ENCODE peak calls at places on chromosomes 6 and 20, in ten cellular contexts. One of them, this sample, is unnamed.

GRCh38 chr6:28767691-28768090 is 156.1 kb downstream of the TRIM27 start:
- DNase-seq in mucosa of descending colon: no peak
- DNase-seq in cardiac muscle cell: no peak
- DNase-seq in astrocyte of the spinal cord: no peak
- DNase-seq in uterus: no peak
- DNase-seq in esophagus squamous epithelium: no peak
- DNase-seq in A549: no peak
- DNase-seq in hepatocyte: no peak
- DNase-seq in fibroblast of pulmonary artery: no peak
- DNase-seq in psoas muscle: no peak
- DNase-seq in this sample: no peak

GRCh38 chr6:43247115-43247999 is 4.1 kb downstream of the TTBK1 start:
- DNase-seq in mucosa of descending colon: peak
- DNase-seq in cardiac muscle cell: peak
- DNase-seq in astrocyte of the spinal cord: peak
- DNase-seq in uterus: peak
- DNase-seq in esophagus squamous epithelium: peak
- DNase-seq in A549: peak
- DNase-seq in hepatocyte: peak
- DNase-seq in fibroblast of pulmonary artery: peak
- DNase-seq in psoas muscle: peak
- DNase-seq in this sample: no peak

GRCh38 chr6:119278625-119279024 is 70.9 kb downstream of the MAN1A1 start:
- DNase-seq in mucosa of descending colon: no peak
- DNase-seq in cardiac muscle cell: no peak
- DNase-seq in astrocyte of the spinal cord: no peak
- DNase-seq in uterus: no peak
- DNase-seq in esophagus squamous epithelium: no peak
- DNase-seq in A549: no peak
- DNase-seq in hepatocyte: no peak
- DNase-seq in fibroblast of pulmonary artery: no peak
- DNase-seq in psoas muscle: no peak
- DNase-seq in this sample: no peak

GRCh38 chr20:1801551-1801950 is 93.7 kb upstream of the SIRPA start:
- DNase-seq in mucosa of descending colon: no peak
- DNase-seq in cardiac muscle cell: no peak
- DNase-seq in astrocyte of the spinal cord: no peak
- DNase-seq in uterus: no peak
- DNase-seq in esophagus squamous epithelium: no peak
- DNase-seq in A549: no peak
- DNase-seq in hepatocyte: no peak
- DNase-seq in fibroblast of pulmonary artery: no peak
- DNase-seq in psoas muscle: no peak
- DNase-seq in this sample: no peak

GRCh38 chr6:120826253-120826652 is 508.0 kb downstream of the TBC1D32 start:
- DNase-seq in mucosa of descending colon: no peak
- DNase-seq in cardiac muscle cell: peak
- DNase-seq in astrocyte of the spinal cord: peak
- DNase-seq in uterus: no peak
- DNase-seq in esophagus squamous epithelium: no peak
- DNase-seq in A549: peak
- DNase-seq in hepatocyte: peak
- DNase-seq in fibroblast of pulmonary artery: peak
- DNase-seq in psoas muscle: no peak
- DNase-seq in this sample: no peak

GRCh38 chr20:59013959-59014608 is 5.1 kb upstream of the TUBB1 start:
- DNase-seq in mucosa of descending colon: no peak
- DNase-seq in cardiac muscle cell: peak
- DNase-seq in astrocyte of the spinal cord: peak
- DNase-seq in uterus: no peak
- DNase-seq in esophagus squamous epithelium: no peak
- DNase-seq in A549: no peak
- DNase-seq in hepatocyte: no peak
- DNase-seq in fibroblast of pulmonary artery: no peak
- DNase-seq in psoas muscle: no peak
- DNase-seq in this sample: peak

GRCh38 chr6:26660096-26660425 is 515 bp upstream of the ZNF322 start:
- DNase-seq in mucosa of descending colon: no peak
- DNase-seq in cardiac muscle cell: peak
- DNase-seq in astrocyte of the spinal cord: no peak
- DNase-seq in uterus: no peak
- DNase-seq in esophagus squamous epithelium: no peak
- DNase-seq in A549: peak
- DNase-seq in hepatocyte: peak
- DNase-seq in fibroblast of pulmonary artery: peak
- DNase-seq in psoas muscle: no peak
- DNase-seq in this sample: no peak

GRCh38 chr20:5980720-5981119 is 30.3 kb downstream of the MCM8 start:
- DNase-seq in mucosa of descending colon: no peak
- DNase-seq in cardiac muscle cell: no peak
- DNase-seq in astrocyte of the spinal cord: no peak
- DNase-seq in uterus: no peak
- DNase-seq in esophagus squamous epithelium: no peak
- DNase-seq in A549: no peak
- DNase-seq in hepatocyte: no peak
- DNase-seq in fibroblast of pulmonary artery: no peak
- DNase-seq in psoas muscle: no peak
- DNase-seq in this sample: no peak

GRCh38 chr6:122530440-122531046 is 58.9 kb upstream of the SERINC1 start:
- DNase-seq in mucosa of descending colon: no peak
- DNase-seq in cardiac muscle cell: peak
- DNase-seq in astrocyte of the spinal cord: peak
- DNase-seq in uterus: no peak
- DNase-seq in esophagus squamous epithelium: no peak
- DNase-seq in A549: peak
- DNase-seq in hepatocyte: peak
- DNase-seq in fibroblast of pulmonary artery: peak
- DNase-seq in psoas muscle: no peak
- DNase-seq in this sample: peak

GRCh38 chr6:134675110-134676038 is 274.5 kb downstream of the ALDH8A1 start:
- DNase-seq in mucosa of descending colon: no peak
- DNase-seq in cardiac muscle cell: no peak
- DNase-seq in astrocyte of the spinal cord: no peak
- DNase-seq in uterus: no peak
- DNase-seq in esophagus squamous epithelium: no peak
- DNase-seq in A549: no peak
- DNase-seq in hepatocyte: no peak
- DNase-seq in fibroblast of pulmonary artery: no peak
- DNase-seq in psoas muscle: no peak
- DNase-seq in this sample: no peak

GRCh38 chr6:85679445-85680123 is 36.9 kb upstream of the SYNCRIP start:
- DNase-seq in mucosa of descending colon: no peak
- DNase-seq in cardiac muscle cell: no peak
- DNase-seq in astrocyte of the spinal cord: no peak
- DNase-seq in uterus: no peak
- DNase-seq in esophagus squamous epithelium: no peak
- DNase-seq in A549: no peak
- DNase-seq in hepatocyte: no peak
- DNase-seq in fibroblast of pulmonary artery: no peak
- DNase-seq in psoas muscle: no peak
- DNase-seq in this sample: no peak

GRCh38 chr6:52605610-52606185 is 28.8 kb upstream of the TRAM2 start:
- DNase-seq in mucosa of descending colon: no peak
- DNase-seq in cardiac muscle cell: no peak
- DNase-seq in astrocyte of the spinal cord: no peak
- DNase-seq in uterus: no peak
- DNase-seq in esophagus squamous epithelium: no peak
- DNase-seq in A549: no peak
- DNase-seq in hepatocyte: no peak
- DNase-seq in fibroblast of pulmonary artery: no peak
- DNase-seq in psoas muscle: no peak
- DNase-seq in this sample: no peak

GRCh38 chr6:167979436-167980090 is 17.9 kb upstream of the KIF25 start:
- DNase-seq in mucosa of descending colon: no peak
- DNase-seq in cardiac muscle cell: no peak
- DNase-seq in astrocyte of the spinal cord: no peak
- DNase-seq in uterus: no peak
- DNase-seq in esophagus squamous epithelium: no peak
- DNase-seq in A549: no peak
- DNase-seq in hepatocyte: no peak
- DNase-seq in fibroblast of pulmonary artery: no peak
- DNase-seq in psoas muscle: no peak
- DNase-seq in this sample: no peak

GRCh38 chr20:48126227-48126740 is 341.0 kb upstream of the SULF2 start:
- DNase-seq in mucosa of descending colon: no peak
- DNase-seq in cardiac muscle cell: no peak
- DNase-seq in astrocyte of the spinal cord: no peak
- DNase-seq in uterus: no peak
- DNase-seq in esophagus squamous epithelium: no peak
- DNase-seq in A549: no peak
- DNase-seq in hepatocyte: peak
- DNase-seq in fibroblast of pulmonary artery: no peak
- DNase-seq in psoas muscle: no peak
- DNase-seq in this sample: no peak

GRCh38 chr20:1964061-1964460 is 29.8 kb downstream of the PDYN start:
- DNase-seq in mucosa of descending colon: no peak
- DNase-seq in cardiac muscle cell: no peak
- DNase-seq in astrocyte of the spinal cord: no peak
- DNase-seq in uterus: no peak
- DNase-seq in esophagus squamous epithelium: no peak
- DNase-seq in A549: no peak
- DNase-seq in hepatocyte: no peak
- DNase-seq in fibroblast of pulmonary artery: no peak
- DNase-seq in psoas muscle: no peak
- DNase-seq in this sample: no peak

GRCh38 chr6:79115557-79115956 is 37.5 kb upstream of the PHIP start:
- DNase-seq in mucosa of descending colon: no peak
- DNase-seq in cardiac muscle cell: no peak
- DNase-seq in astrocyte of the spinal cord: no peak
- DNase-seq in uterus: no peak
- DNase-seq in esophagus squamous epithelium: no peak
- DNase-seq in A549: no peak
- DNase-seq in hepatocyte: no peak
- DNase-seq in fibroblast of pulmonary artery: no peak
- DNase-seq in psoas muscle: no peak
- DNase-seq in this sample: no peak
- H3K4me3 ChIP-seq in mucosa of descending colon: no peak
- H3K4me3 ChIP-seq in cardiac muscle cell: no peak
- H3K4me3 ChIP-seq in astrocyte of the spinal cord: no peak
- H3K4me3 ChIP-seq in uterus: no peak
- H3K4me3 ChIP-seq in esophagus squamous epithelium: no peak
- H3K4me3 ChIP-seq in A549: no peak
- H3K4me3 ChIP-seq in hepatocyte: no peak
- H3K4me3 ChIP-seq in fibroblast of pulmonary artery: no peak
- H3K4me3 ChIP-seq in psoas muscle: no peak
- H3K4me3 ChIP-seq in this sample: no peak

GRCh38 chr20:16801919-16802651 is 53.9 kb downstream of the OTOR start:
- DNase-seq in mucosa of descending colon: no peak
- DNase-seq in cardiac muscle cell: peak
- DNase-seq in astrocyte of the spinal cord: peak
- DNase-seq in uterus: peak
- DNase-seq in esophagus squamous epithelium: no peak
- DNase-seq in A549: peak
- DNase-seq in hepatocyte: peak
- DNase-seq in fibroblast of pulmonary artery: peak
- DNase-seq in psoas muscle: peak
- DNase-seq in this sample: peak
- TF ChIP-seq CTCF in mucosa of descending colon: peak
- TF ChIP-seq CTCF in cardiac muscle cell: peak
- TF ChIP-seq CTCF in astrocyte of the spinal cord: peak
- TF ChIP-seq CTCF in uterus: peak
- TF ChIP-seq CTCF in esophagus squamous epithelium: peak
- TF ChIP-seq CTCF in A549: peak
- TF ChIP-seq CTCF in hepatocyte: peak
- TF ChIP-seq CTCF in fibroblast of pulmonary artery: peak
- TF ChIP-seq CTCF in psoas muscle: peak
- TF ChIP-seq CTCF in this sample: peak

DNA sequence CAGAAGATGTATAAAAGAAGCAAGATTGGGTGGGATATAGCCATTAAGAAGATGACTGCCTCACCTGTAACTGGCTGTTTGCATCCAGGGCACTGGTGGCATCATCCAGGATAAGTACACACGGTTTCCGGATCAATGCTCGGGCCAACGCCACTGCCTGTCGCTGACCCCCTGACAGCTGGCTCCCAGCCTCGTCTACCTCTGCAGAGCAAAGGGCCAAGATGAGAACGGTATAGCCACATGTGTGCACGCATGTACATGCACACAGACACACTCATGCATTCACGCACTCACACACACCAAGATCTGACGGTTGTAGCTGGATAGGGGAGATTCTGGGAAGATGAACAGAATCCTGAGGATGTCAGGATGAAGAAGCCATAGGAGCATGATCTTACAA is 3.2 kb upstream of the PSMB8 start:
- DNase-seq in mucosa of descending colon: no peak
- DNase-seq in cardiac muscle cell: no peak
- DNase-seq in astrocyte of the spinal cord: no peak
- DNase-seq in uterus: no peak
- DNase-seq in esophagus squamous epithelium: no peak
- DNase-seq in A549: no peak
- DNase-seq in hepatocyte: no peak
- DNase-seq in fibroblast of pulmonary artery: no peak
- DNase-seq in psoas muscle: no peak
- DNase-seq in this sample: no peak
- H3K4me3 ChIP-seq in mucosa of descending colon: no peak
- H3K4me3 ChIP-seq in cardiac muscle cell: no peak
- H3K4me3 ChIP-seq in astrocyte of the spinal cord: no peak
- H3K4me3 ChIP-seq in uterus: no peak
- H3K4me3 ChIP-seq in esophagus squamous epithelium: no peak
- H3K4me3 ChIP-seq in A549: no peak
- H3K4me3 ChIP-seq in hepatocyte: no peak
- H3K4me3 ChIP-seq in fibroblast of pulmonary artery: no peak
- H3K4me3 ChIP-seq in psoas muscle: no peak
- H3K4me3 ChIP-seq in this sample: no peak

GRCh38 chr6:79600313-79601019 is 30.7 kb upstream of the SH3BGRL2 start:
- DNase-seq in mucosa of descending colon: no peak
- DNase-seq in cardiac muscle cell: no peak
- DNase-seq in astrocyte of the spinal cord: no peak
- DNase-seq in uterus: no peak
- DNase-seq in esophagus squamous epithelium: no peak
- DNase-seq in A549: no peak
- DNase-seq in hepatocyte: no peak
- DNase-seq in fibroblast of pulmonary artery: no peak
- DNase-seq in psoas muscle: no peak
- DNase-seq in this sample: no peak
- TF ChIP-seq CTCF in mucosa of descending colon: no peak
- TF ChIP-seq CTCF in cardiac muscle cell: no peak
- TF ChIP-seq CTCF in astrocyte of the spinal cord: no peak
- TF ChIP-seq CTCF in uterus: no peak
- TF ChIP-seq CTCF in esophagus squamous epithelium: no peak
- TF ChIP-seq CTCF in A549: no peak
- TF ChIP-seq CTCF in hepatocyte: no peak
- TF ChIP-seq CTCF in fibroblast of pulmonary artery: no peak
- TF ChIP-seq CTCF in psoas muscle: no peak
- TF ChIP-seq CTCF in this sample: no peak

GRCh38 chr6:79764758-79765157 is 133.6 kb downstream of the SH3BGRL2 start:
- DNase-seq in mucosa of descending colon: no peak
- DNase-seq in cardiac muscle cell: no peak
- DNase-seq in astrocyte of the spinal cord: no peak
- DNase-seq in uterus: no peak
- DNase-seq in esophagus squamous epithelium: no peak
- DNase-seq in A549: no peak
- DNase-seq in hepatocyte: no peak
- DNase-seq in fibroblast of pulmonary artery: no peak
- DNase-seq in psoas muscle: no peak
- DNase-seq in this sample: no peak
- H3K4me3 ChIP-seq in mucosa of descending colon: no peak
- H3K4me3 ChIP-seq in cardiac muscle cell: no peak
- H3K4me3 ChIP-seq in astrocyte of the spinal cord: no peak
- H3K4me3 ChIP-seq in uterus: no peak
- H3K4me3 ChIP-seq in esophagus squamous epithelium: no peak
- H3K4me3 ChIP-seq in A549: no peak
- H3K4me3 ChIP-seq in hepatocyte: no peak
- H3K4me3 ChIP-seq in fibroblast of pulmonary artery: no peak
- H3K4me3 ChIP-seq in psoas muscle: no peak
- H3K4me3 ChIP-seq in this sample: no peak

GRCh38 chr6:109441069-109441816 is 719 bp downstream of the SMPD2 start:
- DNase-seq in mucosa of descending colon: peak
- DNase-seq in cardiac muscle cell: peak
- DNase-seq in astrocyte of the spinal cord: peak
- DNase-seq in uterus: peak
- DNase-seq in esophagus squamous epithelium: no peak
- DNase-seq in A549: peak
- DNase-seq in hepatocyte: peak
- DNase-seq in fibroblast of pulmonary artery: peak
- DNase-seq in psoas muscle: peak
- DNase-seq in this sample: peak
- TF ChIP-seq CTCF in mucosa of descending colon: no peak
- TF ChIP-seq CTCF in cardiac muscle cell: no peak
- TF ChIP-seq CTCF in astrocyte of the spinal cord: peak
- TF ChIP-seq CTCF in uterus: no peak
- TF ChIP-seq CTCF in esophagus squamous epithelium: no peak
- TF ChIP-seq CTCF in A549: no peak
- TF ChIP-seq CTCF in hepatocyte: peak
- TF ChIP-seq CTCF in fibroblast of pulmonary artery: peak
- TF ChIP-seq CTCF in psoas muscle: no peak
- TF ChIP-seq CTCF in this sample: peak

This sample was measured in AG10803.